ENCODE peak calls at places on chromosomes 2 and 18, in ten cellular contexts. B is NB4; F is coronary artery; Q is nephron progenitor cell; H is mammary epithelial cell; M is sigmoid colon; Y is AG09319; E is HFFc6; X is CD4-positive, alpha-beta T cell; V is lower lobe of right lung. D is an unnamed sample.

GRCh38 chr18:67916142-67916541 is 399.6 kb upstream of the DSEL start:
- DNase-seq in Q (no peak), E (no peak), Y (no peak), H (no peak), F (no peak), V (no peak), X (no peak), B (no peak), M (no peak), D (no peak)

GRCh38 chr2:231810905-231811304 is 24.7 kb downstream of the COPS7B start:
- DNase-seq in H (peak), Q (no peak), E (peak), X (no peak), F (no peak), M (no peak), B (no peak), Y (no peak), V (no peak), D (no peak)

GRCh38 chr18:3468066-3468705 is 18.2 kb downstream of the TGIF1 start:
- DNase-seq in H (no peak), M (no peak), X (no peak), B (no peak), V (no peak), Q (no peak), Y (no peak), E (no peak), F (no peak), D (no peak)

GRCh38 chr18:45277870-45278269 is 337.4 kb upstream of the SLC14A2 start:
- DNase-seq in Y (no peak), H (no peak), V (no peak), M (no peak), Q (no peak), B (no peak), F (no peak), E (no peak), X (no peak), D (no peak)

GRCh38 chr2:227228061-227228667 is 63.7 kb downstream of the COL4A3 start:
- DNase-seq in H (peak), F (no peak), Y (no peak), B (no peak), M (peak), E (no peak), X (no peak), V (no peak), Q (no peak), D (no peak)

GRCh38 chr2:207341114-207341750 is 175.5 kb upstream of the KLF7 start:
- DNase-seq in Y (no peak), Q (no peak), X (no peak), E (no peak), F (no peak), H (no peak), B (no peak), M (no peak), V (no peak), D (no peak)

GRCh38 chr2:144490857-144491256 is 29.1 kb downstream of the ZEB2 start:
- DNase-seq in Y (no peak), E (no peak), H (no peak), M (no peak), X (no peak), Q (no peak), V (no peak), B (no peak), F (no peak), D (no peak)

GRCh38 chr2:42328148-42328833 is 32.7 kb downstream of the COX7A2L start:
- DNase-seq in Y (no peak), X (no peak), Q (no peak), H (peak), F (no peak), M (no peak), V (no peak), E (peak), B (peak), D (no peak)

GRCh38 chr18:67043276-67043675 is 439.4 kb upstream of the CDH19 start:
- DNase-seq in Y (no peak), H (no peak), F (no peak), B (no peak), M (no peak), V (no peak), X (no peak), E (no peak), Q (peak), D (no peak)

GRCh38 chr2:220562375-220563140 is 935.1 kb downstream of the SLC4A3 start:
- DNase-seq in F (no peak), H (no peak), Y (no peak), M (no peak), E (no peak), V (no peak), X (no peak), Q (no peak), B (no peak), D (no peak)

GRCh38 chr18:62287753-62288668 is 37.1 kb upstream of the TNFRSF11A start:
- DNase-seq in E (no peak), Y (no peak), Q (no peak), H (no peak), F (no peak), M (no peak), V (no peak), B (no peak), X (no peak), D (no peak)

GRCh38 chr2:42051168-42052125 is 3.6 kb downstream of the PKDCC start:
- DNase-seq in F (no peak), Y (no peak), E (no peak), H (no peak), V (no peak), X (no peak), Q (no peak), B (no peak), M (peak), D (no peak)

GRCh38 chr2:71358931-71359671 is 27.5 kb downstream of the ZNF638 start:
- DNase-seq in Y (peak), H (peak), X (no peak), E (peak), B (no peak), F (no peak), Q (no peak), V (no peak), M (no peak), D (no peak)

GRCh38 chr18:29874519-29875098 is 1167.9 kb downstream of the DSC3 start:
- DNase-seq in Q (peak), B (peak), V (no peak), E (peak), Y (no peak), M (no peak), X (no peak), H (peak), F (no peak), D (peak)

DNA sequence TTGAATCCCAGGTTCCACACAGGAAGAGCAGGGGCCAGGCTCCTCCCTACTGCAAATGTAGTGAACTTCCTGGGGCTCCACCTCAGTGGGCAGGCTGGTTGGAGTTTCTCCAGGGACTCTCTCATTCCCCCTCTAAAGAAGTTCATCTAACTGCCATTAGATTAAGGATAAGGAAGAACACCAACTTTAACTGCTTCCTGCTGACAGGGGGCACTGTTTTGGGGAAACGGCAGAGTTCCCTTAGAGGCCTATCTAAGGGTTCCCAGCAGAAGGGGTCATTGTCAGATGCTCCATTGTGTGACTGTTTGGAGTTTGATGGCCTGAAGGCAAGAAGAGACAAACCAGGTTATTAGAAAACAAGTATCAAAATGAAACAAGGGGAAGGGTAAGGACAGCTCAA is 2159.7 kb upstream of the PIK3C3 start:
- DNase-seq in B (no peak), F (no peak), H (no peak), V (no peak), Y (no peak), X (no peak), M (no peak), E (no peak), Q (no peak), D (no peak)
- TF ChIP-seq CTCF in B (no peak), F (no peak), H (no peak), V (no peak), Y (no peak), X (no peak), M (no peak), E (peak), Q (no peak), D (no peak)

DNA sequence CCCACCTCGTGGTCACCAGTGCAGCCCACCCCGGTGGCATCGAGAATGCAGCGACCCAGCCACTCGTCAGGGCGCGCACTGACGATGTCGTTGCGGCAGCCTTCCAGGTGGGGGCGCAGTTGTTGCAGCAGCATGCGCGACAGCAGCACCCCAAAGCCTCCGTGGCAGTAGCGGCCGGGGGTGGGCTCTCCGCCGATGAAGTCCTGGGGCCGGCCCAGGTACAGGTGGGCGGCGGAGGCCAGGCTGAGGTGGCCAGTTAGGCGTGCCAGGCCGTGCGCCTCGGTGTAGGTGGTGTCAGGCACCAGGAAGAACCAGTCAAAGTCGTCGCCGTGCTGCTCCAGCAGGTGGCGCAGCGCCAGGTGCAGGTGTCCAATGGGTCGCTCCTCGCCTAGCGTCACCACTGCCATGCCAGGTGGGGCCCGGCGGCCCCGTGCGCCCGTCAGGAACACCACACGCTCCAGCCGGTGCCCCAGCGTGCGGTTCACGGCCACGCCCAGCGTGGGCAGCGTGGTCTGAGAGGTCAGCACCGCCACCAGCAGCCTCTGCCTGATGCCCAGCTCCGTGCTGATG is 1.9 kb downstream of the CHPF start:
- DNase-seq in Y (no peak), E (peak), Q (peak), M (peak), B (peak), V (peak), F (peak), H (peak), X (peak), D (peak)
- TF ChIP-seq CTCF in Y (peak), E (peak), Q (peak), M (peak), B (peak), V (peak), F (peak), H (peak), X (peak), D (peak)

GRCh38 chr2:113767811-113768210 is 11.4 kb upstream of the SLC35F5 start:
- DNase-seq in V (no peak), B (no peak), X (no peak), Q (no peak), M (no peak), H (no peak), Y (no peak), F (no peak), E (no peak), D (no peak)
- TF ChIP-seq CTCF in V (no peak), B (no peak), X (no peak), Q (no peak), M (no peak), H (no peak), Y (no peak), F (no peak), E (peak), D (no peak)

GRCh38 chr2:239376351-239376750 is 24.5 kb downstream of the HDAC4 start:
- DNase-seq in E (no peak), F (no peak), X (no peak), V (peak), B (no peak), H (no peak), M (peak), Y (no peak), Q (no peak), D (no peak)

GRCh38 chr2:239374896-239375277 is 25.9 kb downstream of the HDAC4 start:
- DNase-seq in Y (no peak), B (no peak), M (peak), H (no peak), V (peak), Q (no peak), X (no peak), F (no peak), E (no peak), D (no peak)

GRCh38 chr2:239377591-239377990 is 23.2 kb downstream of the HDAC4 start:
- DNase-seq in E (no peak), V (peak), B (no peak), H (no peak), M (peak), Y (no peak), X (no peak), Q (no peak), F (no peak), D (no peak)

GRCh38 chr2:239376942-239377531 is 23.8 kb downstream of the HDAC4 start:
- DNase-seq in F (no peak), Q (no peak), X (no peak), Y (no peak), B (no peak), H (no peak), V (peak), M (peak), E (no peak), D (no peak)

GRCh38 chr2:239375278-239376061 is 25.4 kb downstream of the HDAC4 start:
- DNase-seq in M (peak), F (no peak), Y (no peak), V (peak), E (no peak), H (no peak), Q (no peak), B (peak), X (no peak), D (no peak)
- TF ChIP-seq CTCF in M (no peak), F (no peak), Y (no peak), V (no peak), E (peak), H (no peak), Q (no peak), B (peak), X (no peak), D (no peak)

GRCh38 chr2:46170611-46171385 is 126.4 kb upstream of the EPAS1 start:
- DNase-seq in Y (no peak), V (no peak), M (no peak), X (no peak), H (peak), Q (no peak), F (no peak), B (no peak), E (no peak), D (no peak)

GRCh38 chr2:46171441-46171953 is 125.7 kb upstream of the EPAS1 start:
- DNase-seq in M (no peak), B (no peak), Q (no peak), V (no peak), X (no peak), H (peak), Y (peak), F (peak), E (peak), D (no peak)

GRCh38 chr2:46173636-46174253 is 123.5 kb upstream of the EPAS1 start:
- DNase-seq in H (no peak), Q (no peak), F (no peak), V (no peak), X (no peak), M (no peak), E (no peak), B (no peak), Y (no peak), D (no peak)

GRCh38 chr2:46173030-46173429 is 124.2 kb upstream of the EPAS1 start:
- DNase-seq in Q (no peak), M (no peak), X (no peak), V (no peak), F (no peak), Y (no peak), B (no peak), H (no peak), E (no peak), D (no peak)

GRCh38 chr2:46171996-46172546 is 125.1 kb upstream of the EPAS1 start:
- DNase-seq in E (peak), Q (no peak), Y (no peak), F (peak), M (no peak), X (no peak), B (no peak), H (peak), V (no peak), D (no peak)
- TF ChIP-seq CTCF in E (peak), Q (no peak), Y (no peak), F (no peak), M (no peak), X (no peak), B (no peak), H (peak), V (no peak), D (no peak)

GRCh38 chr18:23689031-23689615 is at the start of gene LAMA3:
- DNase-seq in B (no peak), H (peak), Y (peak), E (peak), X (no peak), V (peak), F (peak), Q (peak), M (peak), D (peak)
- TF ChIP-seq CTCF in B (no peak), H (peak), Y (peak), E (no peak), X (no peak), V (peak), F (no peak), Q (no peak), M (peak), D (no peak)

DNA sequence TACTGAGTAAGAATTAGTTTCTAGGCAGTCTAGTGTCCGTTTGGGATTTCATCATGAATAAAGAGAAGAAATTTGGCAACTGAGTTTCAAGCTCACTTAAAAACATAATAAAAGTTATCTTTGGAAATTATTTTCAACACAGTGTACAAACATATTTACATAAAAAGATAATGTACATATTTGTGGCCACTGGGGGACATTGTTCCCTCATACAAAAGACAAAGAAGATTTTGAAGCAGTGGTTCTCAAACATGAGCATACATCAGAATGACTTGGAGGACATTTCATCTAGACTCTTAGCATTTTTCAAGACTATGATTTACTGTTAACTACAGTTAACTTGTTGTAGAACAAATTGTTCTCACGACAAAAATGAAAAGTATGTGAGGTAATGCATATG is 15.7 kb upstream of the TTC21B start:
- DNase-seq in Q (no peak), X (no peak), V (no peak), H (no peak), F (no peak), B (no peak), Y (no peak), E (no peak), M (no peak), D (no peak)
- TF ChIP-seq CTCF in Q (no peak), X (no peak), V (no peak), H (peak), F (no peak), B (no peak), Y (no peak), E (peak), M (no peak), D (no peak)

DNA sequence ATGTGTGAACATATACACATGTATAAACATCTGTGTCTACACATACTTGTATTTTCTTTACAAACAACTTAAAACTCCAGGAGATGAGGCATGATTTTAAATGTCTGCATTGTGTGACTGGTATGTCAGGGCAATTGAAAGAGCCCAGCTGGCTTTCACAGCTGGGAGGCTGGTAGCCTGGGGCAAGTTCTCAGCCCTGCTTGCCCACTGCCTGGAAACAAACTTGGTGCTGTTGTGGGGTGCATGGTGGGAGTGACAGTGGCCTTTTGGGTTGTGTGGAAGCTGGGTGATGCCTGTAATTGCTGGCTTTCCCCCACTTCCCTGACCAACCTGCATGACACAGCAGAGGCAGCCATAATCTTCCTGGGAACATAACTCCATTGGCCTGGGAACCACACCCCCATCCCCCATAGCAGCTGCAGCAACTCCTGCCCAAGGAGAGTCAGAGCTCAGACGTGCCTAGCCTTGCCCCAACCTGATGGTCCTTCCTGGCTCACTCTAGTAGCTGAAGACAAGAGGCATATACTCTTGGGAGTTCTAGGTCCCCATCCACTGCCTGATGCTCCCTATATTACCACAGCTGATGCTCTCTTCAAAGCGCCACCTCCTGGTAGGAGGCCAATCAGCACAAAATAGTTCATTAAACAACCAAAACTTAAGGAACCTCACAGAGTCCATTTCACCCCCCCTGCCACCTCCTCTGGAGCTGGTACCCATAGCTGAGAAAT is 158.4 kb downstream of the CERS6 start:
- DNase-seq in H (peak), V (no peak), Y (no peak), E (no peak), Q (no peak), B (peak), M (no peak), F (no peak), X (no peak), D (no peak)
- TF ChIP-seq CTCF in H (peak), V (no peak), Y (peak), E (peak), Q (no peak), B (peak), M (no peak), F (no peak), X (no peak), D (no peak)

DNA sequence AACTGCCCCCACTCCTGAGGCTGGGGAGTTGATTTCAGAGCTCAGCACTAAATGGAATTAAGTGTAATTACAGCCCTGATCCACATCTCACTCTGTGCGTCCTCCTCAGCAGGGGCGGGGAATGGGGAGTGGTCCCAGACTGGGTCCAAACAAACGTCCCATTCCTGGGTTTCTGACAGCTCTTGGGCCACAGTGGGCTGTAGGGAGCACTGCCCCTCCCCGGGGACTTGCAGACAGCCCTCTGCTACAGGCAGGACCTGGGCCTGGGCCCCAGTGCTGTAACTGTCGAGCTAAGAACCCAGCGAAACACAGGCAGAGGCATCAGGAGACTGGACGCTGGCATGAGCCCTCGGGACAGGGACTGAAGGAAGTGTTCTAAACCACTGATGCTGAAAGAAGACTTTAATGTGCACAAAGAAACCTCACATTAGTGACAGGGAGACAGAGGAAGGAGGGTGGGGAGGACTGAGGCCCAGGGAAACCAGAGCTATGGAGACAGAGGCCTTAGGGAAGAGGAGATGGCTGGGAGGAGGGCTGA is 5.7 kb upstream of the SEMA4C start:
- DNase-seq in V (no peak), M (no peak), Q (no peak), X (no peak), Y (no peak), B (no peak), F (no peak), E (no peak), H (no peak), D (peak)
- TF ChIP-seq CTCF in V (no peak), M (no peak), Q (no peak), X (no peak), Y (no peak), B (no peak), F (no peak), E (peak), H (no peak), D (peak)